ENCODE peak calls at places on chromosomes 3 and 15, in ten cellular contexts. One of them, this sample, is unnamed.
A peak's percentile ranks its signal among the peaks of the same experiment; 100 is the strongest.

GRCh38 chr3:99344216-99344615 is 294.2 kb upstream of the COL8A1 start:
- DNase-seq in glutamatergic neuron: no peak
- DNase-seq in T-cell: no peak
- DNase-seq in activated CD4-positive, CD25-positive, alpha-beta regulatory T cell treated with anti-CD3 and anti-CD28 coated beads, Interleukin-2, amount 50 U/mL, for 72 hours: no peak
- DNase-seq in NB4: no peak
- DNase-seq in renal cortical epithelial cell: no peak
- DNase-seq in HTR-8/SVneo: no peak
- DNase-seq in CD4-positive, CD25-positive, alpha-beta regulatory T cell: no peak
- DNase-seq in keratinocyte: no peak
- DNase-seq in NCI-H510A: no peak
- DNase-seq in this sample: no peak

GRCh38 chr15:94080416-94080815 is 150.9 kb upstream of the MCTP2 start:
- DNase-seq in HTR-8/SVneo: no peak
- DNase-seq in CD4-positive, CD25-positive, alpha-beta regulatory T cell: no peak
- DNase-seq in keratinocyte: peak; percentile 75
- DNase-seq in renal cortical epithelial cell: no peak
- DNase-seq in glutamatergic neuron: peak; percentile 69
- DNase-seq in activated CD4-positive, CD25-positive, alpha-beta regulatory T cell treated with anti-CD3 and anti-CD28 coated beads, Interleukin-2, amount 50 U/mL, for 72 hours: no peak
- DNase-seq in NB4: peak; percentile 38
- DNase-seq in NCI-H510A: no peak
- DNase-seq in T-cell: no peak
- DNase-seq in this sample: no peak

GRCh38 chr3:38969321-38970235 is 82.2 kb downstream of the SCN11A start:
- DNase-seq in activated CD4-positive, CD25-positive, alpha-beta regulatory T cell treated with anti-CD3 and anti-CD28 coated beads, Interleukin-2, amount 50 U/mL, for 72 hours: no peak
- DNase-seq in T-cell: no peak
- DNase-seq in renal cortical epithelial cell: no peak
- DNase-seq in NCI-H510A: no peak
- DNase-seq in CD4-positive, CD25-positive, alpha-beta regulatory T cell: no peak
- DNase-seq in keratinocyte: no peak
- DNase-seq in NB4: no peak
- DNase-seq in HTR-8/SVneo: no peak
- DNase-seq in glutamatergic neuron: peak; percentile 25
- DNase-seq in this sample: no peak

GRCh38 chr3:159770998-159771397 is 217.6 kb upstream of the IL12A start:
- DNase-seq in CD4-positive, CD25-positive, alpha-beta regulatory T cell: no peak
- DNase-seq in renal cortical epithelial cell: no peak
- DNase-seq in NCI-H510A: no peak
- DNase-seq in NB4: no peak
- DNase-seq in activated CD4-positive, CD25-positive, alpha-beta regulatory T cell treated with anti-CD3 and anti-CD28 coated beads, Interleukin-2, amount 50 U/mL, for 72 hours: no peak
- DNase-seq in glutamatergic neuron: no peak
- DNase-seq in keratinocyte: no peak
- DNase-seq in HTR-8/SVneo: no peak
- DNase-seq in T-cell: no peak
- DNase-seq in this sample: no peak

GRCh38 chr3:9669720-9670432 is 20.6 kb downstream of the MTMR14 start:
- DNase-seq in renal cortical epithelial cell: peak; percentile 54
- DNase-seq in NB4: no peak
- DNase-seq in NCI-H510A: no peak
- DNase-seq in CD4-positive, CD25-positive, alpha-beta regulatory T cell: no peak
- DNase-seq in T-cell: no peak
- DNase-seq in glutamatergic neuron: no peak
- DNase-seq in keratinocyte: no peak
- DNase-seq in activated CD4-positive, CD25-positive, alpha-beta regulatory T cell treated with anti-CD3 and anti-CD28 coated beads, Interleukin-2, amount 50 U/mL, for 72 hours: no peak
- DNase-seq in HTR-8/SVneo: no peak
- DNase-seq in this sample: no peak

GRCh38 chr15:90838066-90838465 is 30.3 kb upstream of the FURIN start:
- DNase-seq in keratinocyte: no peak
- DNase-seq in HTR-8/SVneo: no peak
- DNase-seq in NB4: no peak
- DNase-seq in NCI-H510A: no peak
- DNase-seq in glutamatergic neuron: no peak
- DNase-seq in renal cortical epithelial cell: no peak
- DNase-seq in activated CD4-positive, CD25-positive, alpha-beta regulatory T cell treated with anti-CD3 and anti-CD28 coated beads, Interleukin-2, amount 50 U/mL, for 72 hours: peak; percentile 76
- DNase-seq in CD4-positive, CD25-positive, alpha-beta regulatory T cell: peak; percentile 77
- DNase-seq in T-cell: peak; percentile 89
- DNase-seq in this sample: no peak

GRCh38 chr3:57803647-57804081 is 47.6 kb downstream of the SLMAP start:
- DNase-seq in keratinocyte: peak; percentile 91
- DNase-seq in glutamatergic neuron: no peak
- DNase-seq in activated CD4-positive, CD25-positive, alpha-beta regulatory T cell treated with anti-CD3 and anti-CD28 coated beads, Interleukin-2, amount 50 U/mL, for 72 hours: no peak
- DNase-seq in HTR-8/SVneo: peak; percentile 64
- DNase-seq in renal cortical epithelial cell: peak; percentile 99
- DNase-seq in NCI-H510A: no peak
- DNase-seq in NB4: no peak
- DNase-seq in T-cell: no peak
- DNase-seq in CD4-positive, CD25-positive, alpha-beta regulatory T cell: peak; percentile 22
- DNase-seq in this sample: no peak

GRCh38 chr3:115341208-115341607 is 194.1 kb upstream of the ZBTB20 start:
- DNase-seq in NB4: peak; percentile 8
- DNase-seq in CD4-positive, CD25-positive, alpha-beta regulatory T cell: no peak
- DNase-seq in activated CD4-positive, CD25-positive, alpha-beta regulatory T cell treated with anti-CD3 and anti-CD28 coated beads, Interleukin-2, amount 50 U/mL, for 72 hours: no peak
- DNase-seq in T-cell: no peak
- DNase-seq in renal cortical epithelial cell: peak; percentile 81
- DNase-seq in keratinocyte: peak; percentile 15
- DNase-seq in NCI-H510A: no peak
- DNase-seq in HTR-8/SVneo: peak; percentile 19
- DNase-seq in glutamatergic neuron: no peak
- DNase-seq in this sample: no peak

GRCh38 chr3:126131881-126132750 is 48.2 kb upstream of the SLC41A3 start:
- DNase-seq in HTR-8/SVneo: no peak
- DNase-seq in keratinocyte: no peak
- DNase-seq in activated CD4-positive, CD25-positive, alpha-beta regulatory T cell treated with anti-CD3 and anti-CD28 coated beads, Interleukin-2, amount 50 U/mL, for 72 hours: peak; percentile 23
- DNase-seq in glutamatergic neuron: peak; percentile 9
- DNase-seq in NCI-H510A: no peak
- DNase-seq in CD4-positive, CD25-positive, alpha-beta regulatory T cell: no peak
- DNase-seq in T-cell: no peak
- DNase-seq in renal cortical epithelial cell: no peak
- DNase-seq in NB4: no peak
- DNase-seq in this sample: no peak

GRCh38 chr3:48656061-48656840 is 6.4 kb downstream of the CELSR3 start:
- DNase-seq in renal cortical epithelial cell: peak; percentile 64
- DNase-seq in glutamatergic neuron: peak; percentile 88
- DNase-seq in activated CD4-positive, CD25-positive, alpha-beta regulatory T cell treated with anti-CD3 and anti-CD28 coated beads, Interleukin-2, amount 50 U/mL, for 72 hours: peak; percentile 85
- DNase-seq in keratinocyte: peak; percentile 58
- DNase-seq in HTR-8/SVneo: no peak
- DNase-seq in T-cell: peak; percentile 78
- DNase-seq in CD4-positive, CD25-positive, alpha-beta regulatory T cell: peak; percentile 89
- DNase-seq in NB4: peak; percentile 78
- DNase-seq in NCI-H510A: no peak
- DNase-seq in this sample: no peak

GRCh38 chr3:150255416-150255815 is 152.7 kb upstream of the TSC22D2 start:
- DNase-seq in CD4-positive, CD25-positive, alpha-beta regulatory T cell: no peak
- DNase-seq in HTR-8/SVneo: no peak
- DNase-seq in activated CD4-positive, CD25-positive, alpha-beta regulatory T cell treated with anti-CD3 and anti-CD28 coated beads, Interleukin-2, amount 50 U/mL, for 72 hours: no peak
- DNase-seq in keratinocyte: no peak
- DNase-seq in NB4: no peak
- DNase-seq in glutamatergic neuron: no peak
- DNase-seq in NCI-H510A: no peak
- DNase-seq in T-cell: no peak
- DNase-seq in renal cortical epithelial cell: peak; percentile 46
- DNase-seq in this sample: no peak

GRCh38 chr15:39934415-39935044 is 615 bp downstream of the EIF2AK4 start:
- DNase-seq in glutamatergic neuron: no peak
- DNase-seq in HTR-8/SVneo: no peak
- DNase-seq in CD4-positive, CD25-positive, alpha-beta regulatory T cell: no peak
- DNase-seq in keratinocyte: no peak
- DNase-seq in activated CD4-positive, CD25-positive, alpha-beta regulatory T cell treated with anti-CD3 and anti-CD28 coated beads, Interleukin-2, amount 50 U/mL, for 72 hours: no peak
- DNase-seq in NB4: peak; percentile 39
- DNase-seq in renal cortical epithelial cell: peak; percentile 25
- DNase-seq in NCI-H510A: no peak
- DNase-seq in T-cell: no peak
- DNase-seq in this sample: no peak

GRCh38 chr15:99487337-99487730 is 78.5 kb upstream of the MEF2A start:
- DNase-seq in NB4: peak; percentile 44
- DNase-seq in HTR-8/SVneo: no peak
- DNase-seq in NCI-H510A: no peak
- DNase-seq in CD4-positive, CD25-positive, alpha-beta regulatory T cell: no peak
- DNase-seq in activated CD4-positive, CD25-positive, alpha-beta regulatory T cell treated with anti-CD3 and anti-CD28 coated beads, Interleukin-2, amount 50 U/mL, for 72 hours: no peak
- DNase-seq in renal cortical epithelial cell: no peak
- DNase-seq in glutamatergic neuron: no peak
- DNase-seq in keratinocyte: no peak
- DNase-seq in T-cell: no peak
- DNase-seq in this sample: no peak

GRCh38 chr3:56748663-56749231 is 53.0 kb downstream of the ARHGEF3 start:
- DNase-seq in T-cell: no peak
- DNase-seq in CD4-positive, CD25-positive, alpha-beta regulatory T cell: no peak
- DNase-seq in NB4: no peak
- DNase-seq in activated CD4-positive, CD25-positive, alpha-beta regulatory T cell treated with anti-CD3 and anti-CD28 coated beads, Interleukin-2, amount 50 U/mL, for 72 hours: no peak
- DNase-seq in HTR-8/SVneo: no peak
- DNase-seq in NCI-H510A: no peak
- DNase-seq in keratinocyte: no peak
- DNase-seq in glutamatergic neuron: no peak
- DNase-seq in renal cortical epithelial cell: no peak
- DNase-seq in this sample: no peak

GRCh38 chr3:124599147-124599765 is 131.0 kb upstream of the UMPS start:
- DNase-seq in HTR-8/SVneo: no peak
- DNase-seq in glutamatergic neuron: no peak
- DNase-seq in renal cortical epithelial cell: no peak
- DNase-seq in keratinocyte: no peak
- DNase-seq in CD4-positive, CD25-positive, alpha-beta regulatory T cell: no peak
- DNase-seq in T-cell: no peak
- DNase-seq in activated CD4-positive, CD25-positive, alpha-beta regulatory T cell treated with anti-CD3 and anti-CD28 coated beads, Interleukin-2, amount 50 U/mL, for 72 hours: no peak
- DNase-seq in NCI-H510A: no peak
- DNase-seq in NB4: no peak
- DNase-seq in this sample: no peak

GRCh38 chr15:62047278-62047847 is 12.9 kb downstream of the VPS13C start:
- DNase-seq in NB4: no peak
- DNase-seq in activated CD4-positive, CD25-positive, alpha-beta regulatory T cell treated with anti-CD3 and anti-CD28 coated beads, Interleukin-2, amount 50 U/mL, for 72 hours: no peak
- DNase-seq in T-cell: no peak
- DNase-seq in CD4-positive, CD25-positive, alpha-beta regulatory T cell: no peak
- DNase-seq in keratinocyte: no peak
- DNase-seq in glutamatergic neuron: no peak
- DNase-seq in NCI-H510A: no peak
- DNase-seq in renal cortical epithelial cell: no peak
- DNase-seq in HTR-8/SVneo: no peak
- DNase-seq in this sample: no peak

GRCh38 chr3:173096994-173097785 is 43.8 kb downstream of the SPATA16 start:
- DNase-seq in glutamatergic neuron: no peak
- DNase-seq in NB4: no peak
- DNase-seq in HTR-8/SVneo: no peak
- DNase-seq in T-cell: no peak
- DNase-seq in NCI-H510A: no peak
- DNase-seq in keratinocyte: no peak
- DNase-seq in CD4-positive, CD25-positive, alpha-beta regulatory T cell: no peak
- DNase-seq in activated CD4-positive, CD25-positive, alpha-beta regulatory T cell treated with anti-CD3 and anti-CD28 coated beads, Interleukin-2, amount 50 U/mL, for 72 hours: no peak
- DNase-seq in renal cortical epithelial cell: peak; percentile 15
- DNase-seq in this sample: no peak

GRCh38 chr3:94009612-94010011 is 18.8 kb downstream of the STX19 start:
- DNase-seq in keratinocyte: no peak
- DNase-seq in T-cell: no peak
- DNase-seq in activated CD4-positive, CD25-positive, alpha-beta regulatory T cell treated with anti-CD3 and anti-CD28 coated beads, Interleukin-2, amount 50 U/mL, for 72 hours: no peak
- DNase-seq in CD4-positive, CD25-positive, alpha-beta regulatory T cell: no peak
- DNase-seq in NB4: no peak
- DNase-seq in HTR-8/SVneo: no peak
- DNase-seq in glutamatergic neuron: no peak
- DNase-seq in renal cortical epithelial cell: no peak
- DNase-seq in NCI-H510A: no peak
- DNase-seq in this sample: no peak

This sample was measured in NCI-H2107.